ENCODE peak calls at places on chromosome 17, in four cellular contexts. K, F, E and P are unnamed samples.

GRCh38 chr17:65876985-65877384 is 314.9 kb downstream of the CEP112 start:
- DNase-seq in E (no peak), K (no peak), F (no peak), P (no peak)

GRCh38 chr17:44921122-44921882 is 6.0 kb upstream of the GFAP start:
- DNase-seq in K (no peak), E (no peak), F (no peak), P (no peak)

GRCh38 chr17:6468051-6468790 is 24.0 kb downstream of the PIMREG start:
- DNase-seq in K (no peak), F (no peak), E (no peak), P (no peak)

GRCh38 chr17:78532922-78533640 is 44.1 kb downstream of the DNAH17 start:
- DNase-seq in E (peak), K (no peak), F (peak), P (peak)

GRCh38 chr17:1060991-1061390 is 64.1 kb downstream of the TIMM22 start:
- DNase-seq in E (peak), F (peak), K (no peak), P (peak)

GRCh38 chr17:18014006-18014405 is 25.0 kb downstream of the ATPAF2 start:
- DNase-seq in E (no peak), K (no peak), F (no peak), P (no peak)

GRCh38 chr17:39668141-39668924 is at the start of gene PNMT:
- DNase-seq in K (peak), E (peak), F (peak), P (no peak)

GRCh38 chr17:64504769-64505319 is 1.2 kb downstream of the DDX5 start:
- DNase-seq in E (peak), F (peak), K (no peak), P (no peak)

GRCh38 chr17:41665566-41666335 is 22.9 kb upstream of the EIF1 start:
- DNase-seq in F (peak), E (peak), K (peak), P (peak)
- TF ChIP-seq POLR2A in F (peak), E (peak), K (peak), P (peak)

DNA sequence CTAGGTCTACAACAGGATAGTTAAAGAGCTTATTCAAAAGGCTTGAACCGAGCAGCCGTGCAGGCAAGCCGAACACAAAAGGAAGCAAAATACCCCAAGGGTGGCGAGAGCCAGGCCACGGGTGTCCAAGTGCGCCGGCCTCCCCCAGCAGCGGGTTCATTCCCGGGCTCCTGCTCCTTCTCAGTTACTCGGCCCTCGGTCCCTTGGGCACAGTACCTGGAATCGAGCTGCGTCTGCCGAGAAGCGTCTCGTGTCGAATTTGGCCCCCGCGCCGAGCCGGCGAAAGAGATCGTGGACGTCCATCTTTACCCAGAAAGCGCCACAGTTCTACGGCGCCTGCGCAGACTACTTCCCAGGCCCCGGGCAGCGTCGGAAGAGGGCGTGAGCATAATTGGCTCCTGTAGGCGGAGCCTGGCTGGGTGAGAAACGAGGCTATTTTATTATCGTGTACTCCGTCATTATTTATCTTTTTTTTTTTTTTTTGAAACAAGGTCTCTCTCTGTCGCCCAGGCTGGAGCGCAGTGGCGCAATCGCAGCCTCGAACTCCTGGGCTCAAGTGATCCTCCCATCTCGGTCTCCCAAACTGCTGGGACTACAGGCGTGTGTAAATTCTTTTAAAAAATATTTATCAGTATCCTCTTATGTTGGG is at the start of gene DDX52:
- DNase-seq in K (peak), E (peak), F (peak), P (peak)
- TF ChIP-seq POLR2A in K (peak), E (peak), F (peak), P (peak)

DNA sequence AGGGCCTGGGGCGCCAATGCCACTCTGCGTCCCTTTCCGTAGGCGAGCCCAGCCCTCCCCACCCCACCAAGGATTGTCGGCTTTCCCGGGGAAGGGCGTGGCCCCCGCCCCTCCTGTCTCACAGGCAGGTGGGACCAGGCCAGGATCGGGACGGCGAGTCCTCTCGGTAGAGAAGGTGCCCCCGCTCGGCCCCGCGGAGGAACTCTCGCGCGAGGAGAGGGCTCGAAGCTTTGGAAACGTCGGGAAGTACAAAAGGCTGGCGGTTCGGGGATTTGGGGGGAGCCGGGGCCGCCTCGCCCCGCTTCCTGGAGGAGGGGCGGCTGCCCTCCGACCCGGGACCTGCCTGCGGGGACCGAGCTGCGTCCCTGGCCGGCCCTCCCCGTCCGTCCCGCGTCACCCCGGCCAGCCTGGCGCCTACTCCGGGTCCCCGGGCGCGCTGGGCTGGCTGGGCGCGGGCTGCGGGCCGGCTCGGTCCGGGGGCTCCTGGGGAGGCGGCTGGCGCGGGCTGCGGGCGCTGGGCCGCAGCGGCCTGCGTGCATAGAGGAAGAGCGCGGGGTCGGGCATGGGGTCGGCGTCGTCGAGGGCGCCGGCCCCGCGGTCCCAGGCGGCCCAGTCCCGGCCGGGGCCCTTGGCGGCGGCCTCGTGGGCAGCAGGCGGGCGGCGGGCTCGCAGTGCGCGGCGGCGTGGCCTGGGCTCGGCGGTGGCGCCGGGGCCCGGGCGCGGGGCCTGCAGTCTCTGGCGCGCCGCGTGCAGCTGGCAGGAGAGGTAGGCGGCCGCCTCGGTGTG is 12.6 kb upstream of the CLUH start:
- DNase-seq in F (no peak), E (no peak), K (no peak), P (no peak)
- TF ChIP-seq POLR2A in F (no peak), E (no peak), K (no peak), P (no peak)

GRCh38 chr17:73209436-73209835 is 16.6 kb downstream of the COG1 start:
- DNase-seq in F (no peak), E (no peak), K (no peak), P (no peak)
- TF ChIP-seq POLR2A in F (no peak), E (no peak), K (no peak), P (no peak)

GRCh38 chr17:75474736-75475135 is 18.3 kb downstream of the TMEM94 start:
- DNase-seq in F (no peak), E (no peak), K (no peak), P (no peak)

GRCh38 chr17:75472119-75472518 is 15.7 kb downstream of the TMEM94 start:
- DNase-seq in K (no peak), F (no peak), E (no peak), P (no peak)

GRCh38 chr17:75471207-75471606 is 14.8 kb downstream of the TMEM94 start:
- DNase-seq in K (no peak), F (no peak), E (no peak), P (no peak)

GRCh38 chr17:75475144-75475835 is 18.9 kb downstream of the TMEM94 start:
- DNase-seq in K (no peak), F (no peak), E (no peak), P (no peak)

GRCh38 chr17:75473246-75473645 is 16.8 kb downstream of the TMEM94 start:
- DNase-seq in K (peak), F (no peak), E (no peak), P (no peak)
- TF ChIP-seq POLR2A in K (no peak), F (no peak), E (no peak), P (no peak)

GRCh38 chr17:74214642-74215331 is 1.4 kb downstream of the TTYH2 start:
- DNase-seq in F (no peak), E (no peak), K (no peak), P (no peak)

GRCh38 chr17:74213897-74214386 is 571 bp downstream of the TTYH2 start:
- DNase-seq in E (no peak), K (no peak), F (no peak), P (no peak)

GRCh38 chr17:74212262-74212912 is 984 bp upstream of the TTYH2 start:
- DNase-seq in K (no peak), F (no peak), E (peak), P (no peak)

GRCh38 chr17:74211929-74212261 is 1.5 kb upstream of the TTYH2 start:
- DNase-seq in K (no peak), E (no peak), F (no peak), P (no peak)

GRCh38 chr17:74212913-74213791 is at the start of gene TTYH2:
- DNase-seq in E (peak), K (peak), F (peak), P (peak)
- TF ChIP-seq POLR2A in E (peak), K (peak), F (peak), P (peak)

DNA sequence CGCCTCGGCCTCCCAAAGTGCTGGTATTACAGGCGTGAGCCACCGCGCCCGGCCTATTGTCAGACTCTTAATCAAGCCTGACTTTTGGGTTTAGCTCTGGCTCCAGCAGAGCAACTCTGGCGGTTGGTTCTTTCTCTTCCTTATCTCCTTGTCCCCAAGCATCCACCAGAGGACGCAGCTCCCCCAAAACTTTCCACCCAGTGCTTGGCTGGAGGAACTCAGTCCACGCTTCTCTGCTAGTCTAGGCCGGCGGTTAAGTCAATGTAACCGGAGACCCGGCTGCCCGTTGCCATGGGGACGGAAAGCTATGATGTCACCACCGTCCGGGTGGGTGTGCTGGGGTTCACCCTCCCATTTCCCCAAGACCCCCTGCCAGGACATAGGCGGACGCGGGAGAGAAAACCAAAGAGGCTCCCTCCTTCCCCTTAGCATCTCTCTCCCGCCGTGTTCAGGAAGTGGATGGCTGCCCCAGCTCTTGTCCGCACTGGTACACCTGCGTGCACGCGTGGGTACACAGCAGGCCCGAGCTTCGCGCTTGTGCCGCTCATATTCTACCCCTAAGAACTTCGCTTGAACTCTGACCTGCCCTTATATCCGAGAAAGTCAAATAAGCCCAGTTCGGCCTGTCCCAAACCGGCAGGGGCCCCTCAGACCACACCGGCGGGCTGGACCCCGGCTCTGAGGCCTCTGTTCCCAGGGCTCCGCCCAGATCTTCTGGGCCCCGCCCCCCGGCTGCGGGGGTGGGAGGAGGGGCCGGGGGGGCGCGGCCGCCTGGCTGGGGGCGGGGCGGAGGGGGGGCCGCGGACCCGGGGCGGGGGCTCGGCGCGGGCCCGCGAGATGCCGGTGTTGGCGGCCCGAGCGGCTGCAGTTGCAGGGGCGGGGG is at the start of gene RND2:
- DNase-seq in K (peak), E (peak), F (peak), P (peak)
- TF ChIP-seq POLR2A in K (peak), E (no peak), F (peak), P (no peak)

DNA sequence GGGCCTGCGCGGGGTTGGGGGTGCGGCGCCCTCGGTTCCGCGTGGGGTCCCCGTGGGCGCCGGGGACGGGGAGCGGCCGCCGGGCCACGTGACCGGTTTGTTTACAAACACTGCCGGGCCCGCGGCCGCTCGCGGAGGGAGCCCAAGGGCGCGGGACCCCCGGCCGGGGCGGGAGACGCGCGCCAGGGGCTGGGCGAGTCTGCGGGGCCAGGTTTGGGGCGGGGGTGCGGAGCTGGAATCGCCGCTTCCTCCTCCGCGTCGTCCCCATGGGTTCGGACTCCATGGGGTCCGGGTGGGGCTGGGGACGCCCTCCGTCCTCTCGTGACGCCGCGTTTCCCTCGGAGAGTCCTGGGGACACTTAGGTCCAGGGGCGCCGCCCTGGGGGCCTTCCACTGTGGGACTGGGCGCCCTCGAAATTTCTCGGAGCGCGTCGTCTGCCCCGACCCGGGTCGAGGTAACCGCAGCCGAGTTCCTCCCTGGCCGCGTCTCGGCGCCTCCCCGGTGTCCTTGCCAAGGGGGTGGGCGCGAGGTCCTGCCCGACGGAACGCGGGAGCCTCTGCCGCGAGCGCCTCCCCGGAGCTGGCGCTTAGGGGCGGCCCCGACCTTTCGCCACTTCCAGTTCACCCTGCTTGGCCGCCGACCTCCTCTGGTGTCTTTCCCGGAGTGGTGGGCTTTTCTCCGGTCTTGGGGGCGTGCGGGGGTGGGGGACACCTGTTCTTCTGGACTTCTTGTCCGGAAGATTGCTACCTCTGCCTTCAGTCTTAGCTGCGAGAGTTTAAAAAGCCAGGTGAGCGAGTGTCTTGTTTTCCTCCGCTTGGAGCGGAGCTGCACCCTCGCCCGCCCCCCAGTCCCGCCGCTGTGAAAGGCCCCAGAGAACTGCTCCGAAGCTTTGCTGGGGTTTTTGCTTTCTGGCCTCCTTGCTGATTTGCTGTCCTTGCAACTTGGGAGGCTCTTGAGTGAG is 754 bp downstream of the YPEL2 start:
- DNase-seq in K (peak), F (no peak), E (peak), P (peak)
- TF ChIP-seq POLR2A in K (no peak), F (no peak), E (peak), P (no peak)

GRCh38 chr17:82496529-82497434 is 22.8 kb upstream of the FOXK2 start:
- DNase-seq in F (peak), E (peak), K (peak), P (peak)
- TF ChIP-seq POLR2A in F (peak), E (peak), K (peak), P (peak)